ENCODE peak calls at places on chromosomes 7 and 10, in five cellular contexts. One of them, this sample, is unnamed.

GRCh38 chr7:15104411-15105092 is 202.0 kb upstream of the DGKB start:
- DNase-seq in T-helper 1 cell: no peak
- DNase-seq in anterior cingulate cortex: no peak
- DNase-seq in CD4-positive, alpha-beta T cell: no peak
- DNase-seq in RWPE1: no peak
- DNase-seq in this sample: no peak

GRCh38 chr10:103089493-103089892 is 103.6 kb downstream of the NT5C2 start:
- DNase-seq in CD4-positive, alpha-beta T cell: no peak
- DNase-seq in anterior cingulate cortex: no peak
- DNase-seq in RWPE1: no peak
- DNase-seq in T-helper 1 cell: no peak
- DNase-seq in this sample: no peak

GRCh38 chr10:27890971-27891370 is 107.9 kb downstream of the ODAD2 start:
- DNase-seq in CD4-positive, alpha-beta T cell: no peak
- DNase-seq in T-helper 1 cell: no peak
- DNase-seq in anterior cingulate cortex: no peak
- DNase-seq in RWPE1: no peak
- DNase-seq in this sample: no peak

GRCh38 chr10:100882681-100883321 is 30.0 kb upstream of the SLF2 start:
- DNase-seq in T-helper 1 cell: no peak
- DNase-seq in CD4-positive, alpha-beta T cell: peak; percentile 4
- DNase-seq in RWPE1: no peak
- DNase-seq in anterior cingulate cortex: no peak
- DNase-seq in this sample: no peak

GRCh38 chr10:78891741-78892140 is 177.0 kb upstream of the ZMIZ1 start:
- DNase-seq in T-helper 1 cell: no peak
- DNase-seq in anterior cingulate cortex: no peak
- DNase-seq in CD4-positive, alpha-beta T cell: no peak
- DNase-seq in RWPE1: no peak
- DNase-seq in this sample: no peak

GRCh38 chr10:102775201-102775972 is 31.6 kb downstream of the WBP1L start:
- DNase-seq in anterior cingulate cortex: no peak
- DNase-seq in T-helper 1 cell: no peak
- DNase-seq in RWPE1: no peak
- DNase-seq in CD4-positive, alpha-beta T cell: no peak
- DNase-seq in this sample: peak; percentile 48

GRCh38 chr7:104643587-104644217 is 315.3 kb downstream of the LHFPL3 start:
- DNase-seq in T-helper 1 cell: no peak
- DNase-seq in RWPE1: peak; percentile 13
- DNase-seq in CD4-positive, alpha-beta T cell: no peak
- DNase-seq in anterior cingulate cortex: no peak
- DNase-seq in this sample: no peak

GRCh38 chr7:100489824-100490223 is 6.1 kb downstream of the NYAP1 start:
- DNase-seq in RWPE1: peak; percentile 84
- DNase-seq in anterior cingulate cortex: peak; percentile 80
- DNase-seq in T-helper 1 cell: no peak
- DNase-seq in CD4-positive, alpha-beta T cell: no peak
- DNase-seq in this sample: no peak

GRCh38 chr10:121741246-121741645 is 143.0 kb upstream of the FGFR2 start:
- DNase-seq in anterior cingulate cortex: no peak
- DNase-seq in CD4-positive, alpha-beta T cell: no peak
- DNase-seq in RWPE1: no peak
- DNase-seq in T-helper 1 cell: no peak
- DNase-seq in this sample: no peak

GRCh38 chr10:20624642-20625041 is 272.5 kb downstream of the NEBL start:
- DNase-seq in RWPE1: no peak
- DNase-seq in anterior cingulate cortex: no peak
- DNase-seq in T-helper 1 cell: no peak
- DNase-seq in CD4-positive, alpha-beta T cell: no peak
- DNase-seq in this sample: no peak

GRCh38 chr7:36686499-36686898 is 37.8 kb downstream of the AOAH start:
- DNase-seq in T-helper 1 cell: no peak
- DNase-seq in CD4-positive, alpha-beta T cell: no peak
- DNase-seq in RWPE1: peak; percentile 59
- DNase-seq in anterior cingulate cortex: no peak
- DNase-seq in this sample: no peak

GRCh38 chr10:69968830-69969229 is 83.8 kb upstream of the MACROH2A2 start:
- DNase-seq in anterior cingulate cortex: no peak
- DNase-seq in CD4-positive, alpha-beta T cell: no peak
- DNase-seq in T-helper 1 cell: no peak
- DNase-seq in RWPE1: no peak
- DNase-seq in this sample: no peak

GRCh38 chr7:130273081-130273699 is 6.5 kb downstream of the CPA2 start:
- DNase-seq in T-helper 1 cell: no peak
- DNase-seq in anterior cingulate cortex: no peak
- DNase-seq in CD4-positive, alpha-beta T cell: no peak
- DNase-seq in RWPE1: peak; percentile 76
- DNase-seq in this sample: no peak

GRCh38 chr10:119125942-119126341 is 22.0 kb downstream of the DENND10 start:
- DNase-seq in anterior cingulate cortex: no peak
- DNase-seq in CD4-positive, alpha-beta T cell: no peak
- DNase-seq in RWPE1: no peak
- DNase-seq in T-helper 1 cell: no peak
- DNase-seq in this sample: no peak

GRCh38 chr10:101438881-101439391 is 85.0 kb downstream of the BTRC start:
- DNase-seq in anterior cingulate cortex: no peak
- DNase-seq in CD4-positive, alpha-beta T cell: no peak
- DNase-seq in RWPE1: peak; percentile 28
- DNase-seq in T-helper 1 cell: no peak
- DNase-seq in this sample: no peak

GRCh38 chr10:132549416-132549815 is 11.8 kb downstream of the INPP5A start:
- DNase-seq in anterior cingulate cortex: no peak
- DNase-seq in RWPE1: no peak
- DNase-seq in T-helper 1 cell: no peak
- DNase-seq in CD4-positive, alpha-beta T cell: peak; percentile 16
- DNase-seq in this sample: no peak

GRCh38 chr10:100470367-100470766 is 7.6 kb downstream of the WNT8B start:
- DNase-seq in RWPE1: peak; percentile 25
- DNase-seq in anterior cingulate cortex: no peak
- DNase-seq in CD4-positive, alpha-beta T cell: no peak
- DNase-seq in T-helper 1 cell: no peak
- DNase-seq in this sample: no peak